ENCODE peak calls at places on chromosomes 11 and 22, in nine cellular contexts. F is HCT116, Q is endothelial cell of umbilical vein, J is vagina, N is K562, H is prostate gland, W is HepG2, Y is stomach, X is H1. G is an unnamed sample.

GRCh38 chr11:68014157-68014965 is 4.2 kb downstream of the ALDH3B1 start:
- DNase-seq in F (peak; percentile 64), Q (peak; percentile 86), J (no peak), N (no peak), H (no peak), W (no peak), Y (peak; percentile 79), X (no peak), G (peak; percentile 71)

GRCh38 chr22:50341977-50342650 is 1.0 kb upstream of the PPP6R2 start:
- DNase-seq in F (peak; percentile 70), Q (peak; percentile 81), J (no peak), N (peak; percentile 89), H (peak; percentile 85), W (peak; percentile 83), Y (peak; percentile 94), X (peak; percentile 51), G (peak; percentile 87)

GRCh38 chr11:64007629-64008282 is 21.5 kb downstream of the OTUB1 start:
- DNase-seq in F (peak; percentile 54), Q (peak; percentile 45), J (no peak), N (peak; percentile 97), H (no peak), W (peak; percentile 89), Y (peak; percentile 91), X (no peak), G (no peak)

GRCh38 chr11:95487391-95487790 is 256.4 kb upstream of the SESN3 start:
- DNase-seq in F (no peak), Q (no peak), J (no peak), N (no peak), H (no peak), W (no peak), Y (no peak), X (no peak), G (no peak)

GRCh38 chr11:65590240-65590738 is 5.3 kb downstream of the KCNK7 start:
- DNase-seq in F (no peak), Q (no peak), J (no peak), N (no peak), H (no peak), W (no peak), Y (no peak), X (no peak), G (no peak)

GRCh38 chr22:22480940-22481339 is 27.6 kb downstream of the ZNF280B start:
- DNase-seq in F (no peak), Q (no peak), J (no peak), N (no peak), H (no peak), W (peak; percentile 65), Y (no peak), X (no peak), G (no peak)

GRCh38 chr11:115215694-115216615 is 288.3 kb downstream of the CADM1 start:
- DNase-seq in F (no peak), Q (no peak), J (no peak), N (no peak), H (no peak), W (peak; percentile 16), Y (no peak), X (no peak), G (no peak)

GRCh38 chr11:123504401-123504800 is 74.3 kb downstream of the GRAMD1B start:
- DNase-seq in F (no peak), Q (no peak), J (no peak), N (peak; percentile 8), H (no peak), W (no peak), Y (no peak), X (no peak), G (no peak)

GRCh38 chr22:46352691-46353386 is 17.3 kb downstream of the TRMU start:
- DNase-seq in F (no peak), Q (no peak), J (no peak), N (no peak), H (peak; percentile 73), W (no peak), Y (peak; percentile 74), X (no peak), G (no peak)

GRCh38 chr11:125675196-125675595 is 5.5 kb downstream of the ACRV1 start:
- DNase-seq in F (no peak), Q (peak; percentile 11), J (no peak), N (no peak), H (no peak), W (no peak), Y (no peak), X (no peak), G (no peak)

GRCh38 chr11:12161603-12162350 is 51.4 kb downstream of the MICAL2 start:
- DNase-seq in F (no peak), Q (no peak), J (no peak), N (no peak), H (no peak), W (no peak), Y (no peak), X (no peak), G (no peak)

GRCh38 chr22:46929689-46930225 is 167.3 kb downstream of the TBC1D22A start:
- DNase-seq in F (no peak), Q (no peak), J (peak; percentile 56), N (no peak), H (no peak), W (no peak), Y (no peak), X (no peak), G (no peak)

GRCh38 chr11:130146797-130147196 is 12.8 kb upstream of the ST14 start:
- DNase-seq in F (no peak), Q (peak; percentile 25), J (no peak), N (no peak), H (no peak), W (no peak), Y (no peak), X (no peak), G (no peak)

GRCh38 chr11:130145328-130145812 is 14.2 kb upstream of the ST14 start:
- DNase-seq in F (no peak), Q (no peak), J (no peak), N (no peak), H (no peak), W (peak; percentile 57), Y (no peak), X (no peak), G (no peak)

GRCh38 chr11:130144129-130144528 is 15.5 kb upstream of the ST14 start:
- DNase-seq in F (no peak), Q (no peak), J (no peak), N (no peak), H (no peak), W (peak; percentile 92), Y (no peak), X (no peak), G (no peak)

GRCh38 chr11:130144721-130145327 is 14.8 kb upstream of the ST14 start:
- DNase-seq in F (no peak), Q (no peak), J (no peak), N (no peak), H (no peak), W (peak; percentile 69), Y (no peak), X (no peak), G (no peak)

DNA sequence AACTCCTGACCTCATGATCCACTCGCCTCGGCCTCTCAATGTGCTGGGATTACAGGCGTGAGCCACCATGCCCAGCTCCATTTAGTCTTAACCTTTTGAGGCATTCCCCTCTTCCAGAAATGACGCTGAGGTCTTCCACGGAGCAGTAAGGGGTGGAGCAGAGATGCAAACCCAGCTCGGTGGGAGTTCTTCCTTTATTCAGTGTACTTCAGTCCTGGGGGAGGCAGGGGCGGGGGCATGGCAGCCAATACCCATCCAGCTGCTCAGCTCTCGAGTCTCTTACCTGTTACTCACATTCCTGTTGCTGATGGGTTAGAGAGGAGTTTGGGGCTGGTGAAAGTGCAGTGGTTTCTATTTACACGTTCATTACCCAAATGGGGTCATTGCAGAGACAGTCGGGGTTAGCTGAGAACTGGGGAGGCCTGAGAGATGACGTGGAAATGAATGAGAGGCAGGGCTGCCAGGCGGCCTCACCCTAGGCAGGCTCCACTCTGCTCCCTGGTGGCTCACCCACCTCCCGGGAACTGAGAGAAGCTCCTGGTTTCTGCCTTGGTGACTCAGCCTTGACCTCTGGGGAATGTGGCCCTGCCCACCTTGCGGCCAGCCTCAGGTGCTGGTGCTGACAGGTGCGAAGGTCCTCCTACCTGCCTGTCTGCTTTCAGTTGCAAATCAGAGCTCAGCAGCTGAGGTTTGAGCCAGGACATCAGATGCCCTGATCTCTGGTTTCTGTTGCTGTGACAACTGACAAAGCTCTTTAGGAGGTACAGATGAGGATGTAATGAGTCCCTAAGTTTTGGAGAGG is 13.4 kb upstream of the ST14 start:
- DNase-seq in F (peak; percentile 87), Q (peak; percentile 26), J (no peak), N (no peak), H (no peak), W (peak; percentile 65), Y (peak; percentile 82), X (peak; percentile 87), G (peak; percentile 74)
- H3K4me1 ChIP-seq in F (peaks cover 41% of the 10 kb centered on the region), Q (peaks cover 6% of the 10 kb centered on the region), J (peaks cover 13% of the 10 kb centered on the region), N (peaks cover 3% of the 10 kb centered on the region), H (no peaks in the 10 kb centered on the region), W (peaks cover 88% of the 10 kb centered on the region), Y (peaks cover 17% of the 10 kb centered on the region), X (peaks cover 8% of the 10 kb centered on the region), G (no peaks in the 10 kb centered on the region)

GRCh38 chr22:37633693-37634504 is 5.6 kb upstream of the SH3BP1 start:
- DNase-seq in F (no peak), Q (peak; percentile 72), J (peak; percentile 96), N (peak; percentile 89), H (peak; percentile 40), W (peak; percentile 85), Y (peak; percentile 86), X (peak; percentile 41), G (no peak)
- TF ChIP-seq POLR2AphosphoS5 in F (no peak), Q (peak; percentile 70), J (peak; percentile 82), N (peak; percentile 16), H (no peak), W (peak; percentile 72), Y (no peak), X (peak; percentile 62), G (no peak)

GRCh38 chr22:32142600-32142999 is 16.5 kb downstream of the C22orf42 start:
- DNase-seq in F (no peak), Q (no peak), J (no peak), N (no peak), H (no peak), W (no peak), Y (no peak), X (no peak), G (no peak)
- TF ChIP-seq POLR2A in F (no peak), Q (no peak), J (no peak), N (no peak), H (no peak), W (no peak), Y (no peak), X (no peak), G (no peak)

GRCh38 chr22:28894793-28895192 is 11.4 kb downstream of the ZNRF3 start:
- DNase-seq in F (no peak), Q (no peak), J (no peak), N (no peak), H (no peak), W (no peak), Y (no peak), X (no peak), G (no peak)

GRCh38 chr22:28898233-28898629 is 14.9 kb downstream of the ZNRF3 start:
- DNase-seq in F (no peak), Q (no peak), J (no peak), N (no peak), H (no peak), W (no peak), Y (no peak), X (no peak), G (no peak)

GRCh38 chr22:28899199-28899853 is 16.0 kb downstream of the ZNRF3 start:
- DNase-seq in F (no peak), Q (no peak), J (no peak), N (no peak), H (no peak), W (no peak), Y (no peak), X (no peak), G (no peak)

GRCh38 chr22:28894320-28894719 is 10.9 kb downstream of the ZNRF3 start:
- DNase-seq in F (no peak), Q (no peak), J (no peak), N (no peak), H (peak; percentile 30), W (no peak), Y (no peak), X (no peak), G (no peak)

GRCh38 chr22:28896611-28897010 is 13.2 kb downstream of the ZNRF3 start:
- DNase-seq in F (no peak), Q (no peak), J (no peak), N (no peak), H (no peak), W (no peak), Y (no peak), X (no peak), G (no peak)
- H3K4me1 ChIP-seq in F (peaks cover 30% of the 10 kb centered on the region), Q (no peaks in the 10 kb centered on the region), J (peaks cover 52% of the 10 kb centered on the region), N (no peaks in the 10 kb centered on the region), H (peaks cover 13% of the 10 kb centered on the region), W (peaks cover 98% of the 10 kb centered on the region), Y (peaks cover 7% of the 10 kb centered on the region), X (peaks cover 14% of the 10 kb centered on the region), G (no peaks in the 10 kb centered on the region)

G was measured in breast epithelium.